ENCODE peak calls at places on chromosomes 13 and 19, in nine cellular contexts. One of them, this sample, is unnamed.

GRCh38 chr19:33668968-33669367 is 47.2 kb downstream of the CHST8 start:
- DNase-seq in mammary epithelial cell: no peak
- DNase-seq in colonic mucosa: no peak
- DNase-seq in thoracic aorta: no peak
- DNase-seq in Karpas-422: no peak
- DNase-seq in iPS DF 6.9: no peak
- DNase-seq in MM.1S: no peak
- DNase-seq in GM23338: no peak
- DNase-seq in naive thymus-derived CD4-positive, alpha-beta T cell: no peak
- DNase-seq in this sample: no peak

GRCh38 chr13:80339841-80340642 is 884 bp downstream of the SPRY2 start:
- DNase-seq in colonic mucosa: peak; percentile 67
- DNase-seq in MM.1S: peak; percentile 38
- DNase-seq in GM23338: peak; percentile 31
- DNase-seq in thoracic aorta: no peak
- DNase-seq in Karpas-422: no peak
- DNase-seq in naive thymus-derived CD4-positive, alpha-beta T cell: no peak
- DNase-seq in iPS DF 6.9: no peak
- DNase-seq in mammary epithelial cell: peak; percentile 52
- DNase-seq in this sample: no peak

GRCh38 chr19:48064509-48064908 is 20.6 kb upstream of the CABP5 start:
- DNase-seq in MM.1S: no peak
- DNase-seq in naive thymus-derived CD4-positive, alpha-beta T cell: no peak
- DNase-seq in colonic mucosa: no peak
- DNase-seq in iPS DF 6.9: no peak
- DNase-seq in GM23338: peak; percentile 81
- DNase-seq in mammary epithelial cell: no peak
- DNase-seq in thoracic aorta: no peak
- DNase-seq in Karpas-422: no peak
- DNase-seq in this sample: no peak

GRCh38 chr13:89267734-89268133 is 1596.6 kb downstream of the SLITRK5 start:
- DNase-seq in iPS DF 6.9: no peak
- DNase-seq in GM23338: no peak
- DNase-seq in naive thymus-derived CD4-positive, alpha-beta T cell: no peak
- DNase-seq in MM.1S: no peak
- DNase-seq in thoracic aorta: no peak
- DNase-seq in colonic mucosa: no peak
- DNase-seq in Karpas-422: no peak
- DNase-seq in mammary epithelial cell: peak; percentile 61
- DNase-seq in this sample: no peak

GRCh38 chr13:46071590-46072249 is 19.2 kb upstream of the ZC3H13 start:
- DNase-seq in iPS DF 6.9: peak; percentile 18
- DNase-seq in GM23338: peak; percentile 64
- DNase-seq in MM.1S: no peak
- DNase-seq in Karpas-422: peak; percentile 51
- DNase-seq in mammary epithelial cell: no peak
- DNase-seq in thoracic aorta: no peak
- DNase-seq in naive thymus-derived CD4-positive, alpha-beta T cell: no peak
- DNase-seq in colonic mucosa: no peak
- DNase-seq in this sample: no peak

GRCh38 chr19:49602806-49603205 is 11.8 kb downstream of the PRR12 start:
- DNase-seq in GM23338: no peak
- DNase-seq in iPS DF 6.9: no peak
- DNase-seq in naive thymus-derived CD4-positive, alpha-beta T cell: no peak
- DNase-seq in colonic mucosa: no peak
- DNase-seq in thoracic aorta: no peak
- DNase-seq in mammary epithelial cell: no peak
- DNase-seq in MM.1S: no peak
- DNase-seq in Karpas-422: no peak
- DNase-seq in this sample: no peak

GRCh38 chr19:17802137-17802858 is 7.4 kb downstream of the B3GNT3 start:
- DNase-seq in GM23338: no peak
- DNase-seq in naive thymus-derived CD4-positive, alpha-beta T cell: no peak
- DNase-seq in Karpas-422: no peak
- DNase-seq in mammary epithelial cell: no peak
- DNase-seq in thoracic aorta: no peak
- DNase-seq in colonic mucosa: no peak
- DNase-seq in MM.1S: no peak
- DNase-seq in iPS DF 6.9: no peak
- DNase-seq in this sample: no peak

GRCh38 chr19:43430142-43430710 is 15.5 kb downstream of the TEX101 start:
- DNase-seq in iPS DF 6.9: no peak
- DNase-seq in mammary epithelial cell: no peak
- DNase-seq in naive thymus-derived CD4-positive, alpha-beta T cell: no peak
- DNase-seq in thoracic aorta: no peak
- DNase-seq in colonic mucosa: peak; percentile 33
- DNase-seq in Karpas-422: no peak
- DNase-seq in MM.1S: peak; percentile 64
- DNase-seq in GM23338: peak; percentile 75
- DNase-seq in this sample: no peak

GRCh38 chr13:103883152-103883551 is 816.9 kb upstream of the SLC10A2 start:
- DNase-seq in naive thymus-derived CD4-positive, alpha-beta T cell: no peak
- DNase-seq in thoracic aorta: peak; percentile 31
- DNase-seq in MM.1S: no peak
- DNase-seq in mammary epithelial cell: peak; percentile 89
- DNase-seq in GM23338: peak; percentile 84
- DNase-seq in Karpas-422: no peak
- DNase-seq in colonic mucosa: peak; percentile 33
- DNase-seq in iPS DF 6.9: peak; percentile 52
- DNase-seq in this sample: no peak

GRCh38 chr19:44644391-44645016 is 794 bp downstream of the PVR start:
- DNase-seq in thoracic aorta: no peak
- DNase-seq in GM23338: peak; percentile 79
- DNase-seq in Karpas-422: no peak
- DNase-seq in mammary epithelial cell: peak; percentile 63
- DNase-seq in colonic mucosa: peak; percentile 49
- DNase-seq in MM.1S: no peak
- DNase-seq in naive thymus-derived CD4-positive, alpha-beta T cell: no peak
- DNase-seq in iPS DF 6.9: no peak
- DNase-seq in this sample: no peak

GRCh38 chr13:22698477-22698876 is 482.3 kb upstream of the SGCG start:
- DNase-seq in naive thymus-derived CD4-positive, alpha-beta T cell: no peak
- DNase-seq in mammary epithelial cell: no peak
- DNase-seq in colonic mucosa: no peak
- DNase-seq in thoracic aorta: no peak
- DNase-seq in iPS DF 6.9: no peak
- DNase-seq in Karpas-422: no peak
- DNase-seq in GM23338: no peak
- DNase-seq in MM.1S: no peak
- DNase-seq in this sample: no peak

DNA sequence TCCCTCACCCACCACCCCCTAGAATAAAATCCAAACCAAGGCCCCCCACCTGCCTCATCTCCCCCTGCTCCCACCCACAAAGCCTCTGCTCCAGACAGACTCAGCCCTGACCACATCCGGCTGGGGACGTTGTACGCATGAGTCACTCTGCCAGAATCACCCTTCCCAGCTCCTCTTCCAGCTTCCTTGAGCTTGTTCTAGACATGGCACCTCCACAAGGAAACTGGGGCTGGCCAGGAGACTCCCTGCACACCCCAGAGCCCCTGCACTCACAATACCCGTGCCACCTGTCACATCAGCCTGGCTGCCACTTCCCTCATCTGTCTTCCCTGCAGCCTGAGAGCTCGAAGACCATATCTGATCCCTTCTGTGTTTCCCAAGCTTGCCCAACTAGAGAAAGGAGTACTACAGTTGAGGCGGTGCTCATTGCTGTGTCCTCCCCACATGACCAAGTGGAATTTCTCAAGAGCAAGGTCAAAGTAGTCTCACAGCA is 9.7 kb downstream of the DEDD2 start:
- DNase-seq in thoracic aorta: no peak
- DNase-seq in colonic mucosa: no peak
- DNase-seq in iPS DF 6.9: no peak
- DNase-seq in MM.1S: no peak
- DNase-seq in GM23338: no peak
- DNase-seq in mammary epithelial cell: peak; percentile 76
- DNase-seq in naive thymus-derived CD4-positive, alpha-beta T cell: no peak
- DNase-seq in Karpas-422: no peak
- DNase-seq in this sample: no peak
- H3K27ac ChIP-seq in thoracic aorta: no peak overlapping the region
- H3K27ac ChIP-seq in colonic mucosa: no peak overlapping the region
- H3K27ac ChIP-seq in iPS DF 6.9: no peak overlapping the region
- H3K27ac ChIP-seq in MM.1S: no peak overlapping the region
- H3K27ac ChIP-seq in GM23338: no peak overlapping the region
- H3K27ac ChIP-seq in mammary epithelial cell: peak overlapping the region; percentile 38
- H3K27ac ChIP-seq in naive thymus-derived CD4-positive, alpha-beta T cell: peak overlapping the region; percentile 12
- H3K27ac ChIP-seq in Karpas-422: no peak overlapping the region
- H3K27ac ChIP-seq in this sample: no peak overlapping the region

DNA sequence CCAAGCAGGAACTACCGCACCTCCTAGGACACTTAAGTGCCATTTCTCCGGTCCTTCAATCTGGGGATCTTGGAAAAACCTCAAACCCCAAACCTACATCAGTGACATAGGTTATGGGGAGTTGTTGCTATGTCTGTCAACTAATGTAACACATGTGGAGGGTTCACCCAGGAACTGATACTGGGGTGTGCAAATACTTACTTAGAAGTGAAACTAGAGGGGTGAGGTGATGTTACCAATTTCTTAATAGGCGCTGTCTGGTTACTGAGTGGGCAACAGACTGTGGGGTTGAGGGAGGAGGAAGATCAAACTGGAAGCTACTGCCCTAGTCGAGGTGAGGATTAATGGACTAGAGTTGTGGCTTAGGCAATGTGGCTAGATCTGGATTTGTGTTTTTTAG is 1.9 kb downstream of the ZNF586 start:
- DNase-seq in Karpas-422: no peak
- DNase-seq in GM23338: no peak
- DNase-seq in colonic mucosa: no peak
- DNase-seq in thoracic aorta: no peak
- DNase-seq in MM.1S: no peak
- DNase-seq in naive thymus-derived CD4-positive, alpha-beta T cell: no peak
- DNase-seq in iPS DF 6.9: no peak
- DNase-seq in mammary epithelial cell: no peak
- DNase-seq in this sample: no peak
- H3K4me3 ChIP-seq in Karpas-422: peak overlapping the region; percentile 69
- H3K4me3 ChIP-seq in GM23338: no peak overlapping the region
- H3K4me3 ChIP-seq in colonic mucosa: no peak overlapping the region
- H3K4me3 ChIP-seq in thoracic aorta: no peak overlapping the region
- H3K4me3 ChIP-seq in MM.1S: no peak overlapping the region
- H3K4me3 ChIP-seq in naive thymus-derived CD4-positive, alpha-beta T cell: no peak overlapping the region
- H3K4me3 ChIP-seq in iPS DF 6.9: no peak overlapping the region
- H3K4me3 ChIP-seq in mammary epithelial cell: no peak overlapping the region
- H3K4me3 ChIP-seq in this sample: no peak overlapping the region

DNA sequence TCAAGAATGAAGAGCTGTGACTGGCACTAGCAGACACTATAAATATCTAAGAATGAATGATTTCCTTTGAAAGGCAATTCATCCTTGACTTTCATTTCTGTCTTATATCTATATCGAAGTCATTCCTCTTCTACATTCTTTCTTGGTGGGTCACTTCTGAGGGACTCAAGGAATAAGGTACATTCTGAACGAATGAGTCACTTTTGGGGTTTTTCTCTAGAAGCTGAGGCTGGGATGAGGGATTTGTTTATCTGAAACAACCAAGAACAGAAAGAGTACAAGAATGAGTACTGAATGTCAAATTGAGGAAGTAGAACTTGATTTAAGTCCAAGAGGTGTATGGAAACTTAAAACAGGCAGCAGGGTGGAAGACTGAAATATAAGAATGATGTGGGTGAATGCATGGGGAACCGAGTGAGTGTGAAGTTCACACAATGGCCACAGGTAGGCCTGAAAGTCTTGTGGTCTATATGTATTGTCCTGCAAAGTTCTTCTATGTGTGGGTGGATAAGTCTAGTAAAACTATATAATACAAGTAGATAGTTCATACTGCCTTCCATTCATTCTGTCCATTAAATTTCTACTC is 343.9 kb downstream of the OXGR1 start:
- DNase-seq in MM.1S: peak; percentile 25
- DNase-seq in Karpas-422: no peak
- DNase-seq in GM23338: no peak
- DNase-seq in colonic mucosa: no peak
- DNase-seq in mammary epithelial cell: peak; percentile 86
- DNase-seq in iPS DF 6.9: no peak
- DNase-seq in naive thymus-derived CD4-positive, alpha-beta T cell: no peak
- DNase-seq in thoracic aorta: no peak
- DNase-seq in this sample: no peak
- H3K27ac ChIP-seq in MM.1S: no peak overlapping the region
- H3K27ac ChIP-seq in Karpas-422: no peak overlapping the region
- H3K27ac ChIP-seq in GM23338: no peak overlapping the region
- H3K27ac ChIP-seq in colonic mucosa: no peak overlapping the region
- H3K27ac ChIP-seq in mammary epithelial cell: peak overlapping the region; percentile 66
- H3K27ac ChIP-seq in iPS DF 6.9: no peak overlapping the region
- H3K27ac ChIP-seq in naive thymus-derived CD4-positive, alpha-beta T cell: no peak overlapping the region
- H3K27ac ChIP-seq in thoracic aorta: no peak overlapping the region
- H3K27ac ChIP-seq in this sample: no peak overlapping the region

GRCh38 chr19:29271911-29272310 is 59.0 kb upstream of the UQCRFS1 start:
- DNase-seq in naive thymus-derived CD4-positive, alpha-beta T cell: no peak
- DNase-seq in Karpas-422: no peak
- DNase-seq in iPS DF 6.9: no peak
- DNase-seq in thoracic aorta: no peak
- DNase-seq in MM.1S: no peak
- DNase-seq in GM23338: no peak
- DNase-seq in mammary epithelial cell: no peak
- DNase-seq in colonic mucosa: no peak
- DNase-seq in this sample: no peak

GRCh38 chr19:29277107-29277506 is 64.2 kb upstream of the UQCRFS1 start:
- DNase-seq in Karpas-422: peak; percentile 79
- DNase-seq in GM23338: peak; percentile 77
- DNase-seq in MM.1S: peak; percentile 94
- DNase-seq in mammary epithelial cell: no peak
- DNase-seq in colonic mucosa: no peak
- DNase-seq in iPS DF 6.9: peak; percentile 33
- DNase-seq in thoracic aorta: no peak
- DNase-seq in naive thymus-derived CD4-positive, alpha-beta T cell: peak; percentile 40
- DNase-seq in this sample: peak; percentile 50

GRCh38 chr19:29278716-29279115 is 65.8 kb upstream of the UQCRFS1 start:
- DNase-seq in MM.1S: no peak
- DNase-seq in iPS DF 6.9: no peak
- DNase-seq in colonic mucosa: no peak
- DNase-seq in GM23338: no peak
- DNase-seq in thoracic aorta: no peak
- DNase-seq in mammary epithelial cell: no peak
- DNase-seq in naive thymus-derived CD4-positive, alpha-beta T cell: no peak
- DNase-seq in Karpas-422: peak; percentile 46
- DNase-seq in this sample: no peak

GRCh38 chr19:29273000-29273691 is 60.2 kb upstream of the UQCRFS1 start:
- DNase-seq in mammary epithelial cell: no peak
- DNase-seq in MM.1S: no peak
- DNase-seq in Karpas-422: no peak
- DNase-seq in GM23338: no peak
- DNase-seq in thoracic aorta: no peak
- DNase-seq in iPS DF 6.9: no peak
- DNase-seq in naive thymus-derived CD4-positive, alpha-beta T cell: no peak
- DNase-seq in colonic mucosa: no peak
- DNase-seq in this sample: no peak

DNA sequence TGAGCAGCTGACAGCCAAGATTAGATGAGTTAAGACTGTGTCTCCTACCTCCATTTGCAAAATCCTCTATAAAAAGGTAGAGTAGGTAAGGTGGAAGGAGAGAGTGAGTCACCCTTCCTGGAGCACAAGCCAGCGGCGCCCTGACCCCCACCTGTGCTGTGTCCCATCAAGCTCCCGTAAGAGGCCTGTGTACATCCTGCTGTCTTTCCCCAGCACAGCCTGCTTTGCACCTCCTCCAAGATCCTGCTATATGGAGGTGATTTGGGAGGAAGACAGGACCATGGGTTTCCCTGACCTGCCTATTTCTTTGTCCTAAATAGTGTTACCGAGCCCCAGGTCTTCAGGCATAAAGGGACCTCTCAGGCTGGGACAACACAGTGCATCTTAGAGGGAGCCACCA is 62.3 kb upstream of the UQCRFS1 start:
- DNase-seq in colonic mucosa: no peak
- DNase-seq in naive thymus-derived CD4-positive, alpha-beta T cell: no peak
- DNase-seq in Karpas-422: peak; percentile 34
- DNase-seq in thoracic aorta: no peak
- DNase-seq in MM.1S: no peak
- DNase-seq in mammary epithelial cell: no peak
- DNase-seq in GM23338: no peak
- DNase-seq in iPS DF 6.9: no peak
- DNase-seq in this sample: no peak
- H3K4me3 ChIP-seq in colonic mucosa: no peak overlapping the region
- H3K4me3 ChIP-seq in naive thymus-derived CD4-positive, alpha-beta T cell: no peak overlapping the region
- H3K4me3 ChIP-seq in Karpas-422: no peak overlapping the region
- H3K4me3 ChIP-seq in thoracic aorta: no peak overlapping the region
- H3K4me3 ChIP-seq in MM.1S: no peak overlapping the region
- H3K4me3 ChIP-seq in mammary epithelial cell: no peak overlapping the region
- H3K4me3 ChIP-seq in GM23338: no peak overlapping the region
- H3K4me3 ChIP-seq in iPS DF 6.9: no peak overlapping the region
- H3K4me3 ChIP-seq in this sample: no peak overlapping the region